ENCODE peak calls at places on chromosomes 12 and 14, in eight cellular contexts. W is AG09309; X is NCI-H1105; Q is naive thymus-derived CD4-positive, alpha-beta T cell; F is NCI-H1436; A is posterior cingulate gyrus; O is germinal center; H is GM23248. D is an unnamed sample.

GRCh38 chr12:104865080-104865479 is 93.0 kb downstream of the SLC41A2 start:
- DNase-seq in O (no peak), F (no peak), W (no peak), X (no peak), H (no peak), Q (no peak), A (no peak), D (peak)

GRCh38 chr12:7156259-7157197 is 26.4 kb downstream of the CLSTN3 start:
- DNase-seq in X (no peak), A (peak), F (no peak), O (no peak), W (no peak), Q (no peak), H (no peak), D (no peak)

GRCh38 chr12:124388679-124389536 is 94.0 kb downstream of the RFLNA start:
- DNase-seq in O (peak), H (peak), F (peak), Q (peak), X (peak), W (no peak), A (peak), D (peak)

GRCh38 chr12:5882511-5883185 is 62.4 kb downstream of the ANO2 start:
- DNase-seq in F (no peak), O (no peak), A (no peak), W (no peak), H (no peak), X (no peak), Q (no peak), D (no peak)

GRCh38 chr12:40012709-40013108 is 93.2 kb downstream of the SLC2A13 start:
- DNase-seq in F (no peak), W (no peak), H (peak), X (no peak), A (no peak), O (no peak), Q (no peak), D (no peak)

GRCh38 chr12:52049688-52050087 is 1.6 kb upstream of the NR4A1 start:
- DNase-seq in F (no peak), O (no peak), A (no peak), H (no peak), Q (no peak), X (no peak), W (no peak), D (no peak)

GRCh38 chr14:90398315-90398811 is 1.5 kb downstream of the CALM1 start:
- DNase-seq in Q (peak), A (peak), X (peak), O (no peak), W (no peak), H (peak), F (peak), D (peak)

GRCh38 chr12:47950856-47951468 is 12.4 kb upstream of the TMEM106C start:
- DNase-seq in W (no peak), X (no peak), O (no peak), F (no peak), H (peak), A (no peak), Q (no peak), D (no peak)

GRCh38 chr14:49702725-49703124 is 9.8 kb downstream of the KLHDC1 start:
- DNase-seq in Q (no peak), F (no peak), W (no peak), H (no peak), O (no peak), X (no peak), A (no peak), D (no peak)